ENCODE peak calls at places on chromosomes 4 and X, in ten cellular contexts. V, I, F, R, A, Q, Y, L, G and E are unnamed samples. For H3K4me1, the result is how much of the 10 kb centered on the place peaks cover.

GRCh38 chr4:27057662-27058061 is 197.0 kb downstream of the STIM2 start:
- DNase-seq in Q (no peak), I (no peak), L (no peak), Y (no peak), G (no peak), R (no peak), A (no peak), F (no peak), V (no peak), E (no peak)

GRCh38 chrX:18985186-18985435 is 1.2 kb upstream of the PHKA2 start:
- DNase-seq in Q (no peak), V (no peak), G (no peak), A (no peak), L (no peak), F (no peak), R (no peak), I (no peak), Y (no peak), E (no peak)

GRCh38 chrX:39301041-39301440 is 499.8 kb downstream of the MID1IP1 start:
- DNase-seq in L (no peak), I (no peak), Y (no peak), Q (no peak), V (no peak), A (no peak), G (no peak), F (no peak), R (peak), E (no peak)

GRCh38 chr4:25075129-25075528 is 44.4 kb upstream of the LGI2 start:
- DNase-seq in F (no peak), I (no peak), Y (no peak), V (no peak), G (no peak), L (no peak), Q (no peak), R (no peak), A (no peak), E (no peak)

GRCh38 chr4:2650276-2650675 is 105.9 kb downstream of the TNIP2 start:
- DNase-seq in A (peak), Y (peak), R (no peak), I (no peak), V (no peak), L (no peak), F (no peak), G (no peak), Q (no peak), E (no peak)

GRCh38 chr4:6227412-6228157 is 27.2 kb upstream of the JAKMIP1 start:
- DNase-seq in I (no peak), L (no peak), R (no peak), F (no peak), G (no peak), V (no peak), Q (no peak), Y (no peak), A (no peak), E (no peak)

GRCh38 chrX:84469226-84469625 is 33.0 kb downstream of the HDX start:
- DNase-seq in R (no peak), L (no peak), F (no peak), A (no peak), I (no peak), G (no peak), Y (no peak), V (no peak), Q (peak), E (no peak)

GRCh38 chrX:137072396-137072795 is 38.6 kb upstream of the GPR101 start:
- DNase-seq in R (no peak), A (no peak), I (no peak), V (no peak), F (no peak), Y (no peak), Q (no peak), L (no peak), G (no peak), E (no peak)

GRCh38 chr4:212438-213174 is 88.3 kb downstream of the ZNF718 start:
- DNase-seq in I (peak), Q (peak), G (peak), R (no peak), F (no peak), L (peak), A (peak), V (peak), Y (peak), E (no peak)

GRCh38 chr4:74376888-74377483 is 12.0 kb downstream of the EREG start:
- DNase-seq in L (peak), V (no peak), Q (peak), A (no peak), F (peak), I (no peak), Y (no peak), R (no peak), G (no peak), E (peak)

GRCh38 chr4:18020145-18020670 is 1.3 kb downstream of the LCORL start:
- DNase-seq in G (no peak), A (peak), Y (no peak), R (no peak), F (no peak), V (no peak), L (peak), I (peak), Q (peak), E (peak)

GRCh38 chr4:178241601-178242118 is 799.4 kb upstream of the AGA start:
- DNase-seq in F (no peak), Q (no peak), I (no peak), V (no peak), Y (no peak), A (no peak), R (no peak), L (no peak), G (no peak), E (no peak)

GRCh38 chrX:69107231-69107739 is 58.0 kb downstream of the PJA1 start:
- DNase-seq in R (no peak), F (no peak), Y (no peak), L (peak), G (no peak), A (no peak), V (peak), Q (peak), I (no peak), E (no peak)

GRCh38 chrX:128142745-128143144 is 90.5 kb upstream of the ACTRT1 start:
- DNase-seq in V (no peak), A (no peak), R (no peak), G (no peak), F (no peak), Y (no peak), L (no peak), I (no peak), Q (no peak), E (no peak)

GRCh38 chr4:6277139-6277802 is 7.6 kb downstream of the WFS1 start:
- DNase-seq in A (no peak), Q (no peak), L (no peak), R (no peak), V (peak), I (no peak), F (peak), Y (no peak), G (no peak), E (no peak)

DNA sequence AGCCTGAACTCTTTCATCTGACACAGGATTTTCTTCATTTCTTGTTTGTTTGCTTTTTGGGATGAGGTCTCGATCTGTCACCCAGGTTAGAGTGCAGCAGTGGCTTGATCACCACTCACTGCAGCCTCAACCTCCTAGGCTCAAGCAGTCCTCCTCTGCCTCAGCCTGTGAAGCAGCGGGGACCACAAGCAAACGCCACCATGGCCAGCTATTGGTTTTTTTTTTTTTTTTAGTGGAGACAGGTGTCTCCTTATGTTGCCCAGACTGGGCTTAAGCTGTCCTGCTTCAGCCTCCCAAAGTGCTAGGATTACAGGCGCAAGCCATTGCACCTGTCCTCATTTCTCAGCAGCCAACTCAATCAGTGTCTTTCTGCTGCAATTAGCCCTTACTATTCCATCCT is 10.3 kb downstream of the SPRY1 start:
- DNase-seq in A (no peak), F (no peak), V (no peak), G (no peak), I (no peak), L (no peak), Q (no peak), Y (no peak), R (no peak), E (no peak)
- H3K4me3 ChIP-seq in A (no peak), F (no peak), V (no peak), G (no peak), I (no peak), L (no peak), Q (no peak), Y (no peak), R (no peak), E (no peak)

DNA sequence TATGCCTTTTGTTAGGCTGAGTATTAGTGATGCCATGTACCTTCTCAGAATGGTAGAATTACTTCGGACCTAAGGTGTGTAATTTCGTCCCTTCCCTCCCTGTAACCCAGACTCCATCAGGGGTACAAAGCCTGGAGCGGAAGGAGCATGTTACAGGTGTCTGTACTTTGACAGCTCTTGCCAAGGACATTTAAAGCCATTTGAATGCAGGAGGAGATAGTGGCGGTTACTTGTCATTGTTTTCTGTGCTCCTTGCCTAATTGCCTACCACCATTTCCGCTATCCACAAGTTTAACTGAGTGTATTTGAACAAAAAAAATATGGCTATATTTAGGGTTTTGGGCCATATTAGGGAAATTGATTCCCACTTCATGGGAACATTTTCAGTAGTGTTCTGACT is 1.8 kb downstream of the FNIP2 start:
- DNase-seq in G (no peak), Q (no peak), R (no peak), Y (no peak), V (no peak), A (no peak), F (no peak), L (no peak), I (no peak), E (no peak)
- H3K4me1 ChIP-seq in G (under half), Q (under half), R (under half), Y (half or more), V (under half), A (half or more), F (half or more), L (under half), I (under half), E (under half)

GRCh38 chrX:147913570-147913969 is 1.9 kb downstream of the FMR1 start:
- DNase-seq in I (no peak), G (no peak), R (no peak), L (no peak), V (no peak), Y (no peak), A (no peak), Q (no peak), F (no peak), E (no peak)

GRCh38 chrX:147911192-147912022 is at the start of gene FMR1:
- DNase-seq in R (peak), L (peak), Y (peak), F (peak), Q (peak), I (peak), V (peak), G (peak), A (peak), E (peak)

GRCh38 chrX:147916375-147916968 is 4.8 kb downstream of the FMR1 start:
- DNase-seq in F (no peak), G (no peak), R (no peak), L (no peak), I (no peak), Y (no peak), V (no peak), A (no peak), Q (no peak), E (no peak)

GRCh38 chrX:147912093-147912801 is 528 bp downstream of the FMR1 start:
- DNase-seq in F (no peak), Q (peak), G (peak), V (peak), R (peak), L (peak), A (peak), I (peak), Y (peak), E (peak)

GRCh38 chrX:147914609-147915008 is 2.9 kb downstream of the FMR1 start:
- DNase-seq in L (no peak), I (no peak), V (no peak), G (no peak), F (no peak), Q (no peak), Y (no peak), R (no peak), A (no peak), E (no peak)
- H3K4me3 ChIP-seq in L (no peak), I (no peak), V (no peak), G (no peak), F (peak), Q (no peak), Y (no peak), R (no peak), A (no peak), E (no peak)

GRCh38 chr4:13384055-13384454 is 100.1 kb downstream of the RAB28 start:
- DNase-seq in V (no peak), R (no peak), I (no peak), L (no peak), Q (no peak), A (no peak), G (no peak), Y (peak), F (no peak), E (no peak)

DNA sequence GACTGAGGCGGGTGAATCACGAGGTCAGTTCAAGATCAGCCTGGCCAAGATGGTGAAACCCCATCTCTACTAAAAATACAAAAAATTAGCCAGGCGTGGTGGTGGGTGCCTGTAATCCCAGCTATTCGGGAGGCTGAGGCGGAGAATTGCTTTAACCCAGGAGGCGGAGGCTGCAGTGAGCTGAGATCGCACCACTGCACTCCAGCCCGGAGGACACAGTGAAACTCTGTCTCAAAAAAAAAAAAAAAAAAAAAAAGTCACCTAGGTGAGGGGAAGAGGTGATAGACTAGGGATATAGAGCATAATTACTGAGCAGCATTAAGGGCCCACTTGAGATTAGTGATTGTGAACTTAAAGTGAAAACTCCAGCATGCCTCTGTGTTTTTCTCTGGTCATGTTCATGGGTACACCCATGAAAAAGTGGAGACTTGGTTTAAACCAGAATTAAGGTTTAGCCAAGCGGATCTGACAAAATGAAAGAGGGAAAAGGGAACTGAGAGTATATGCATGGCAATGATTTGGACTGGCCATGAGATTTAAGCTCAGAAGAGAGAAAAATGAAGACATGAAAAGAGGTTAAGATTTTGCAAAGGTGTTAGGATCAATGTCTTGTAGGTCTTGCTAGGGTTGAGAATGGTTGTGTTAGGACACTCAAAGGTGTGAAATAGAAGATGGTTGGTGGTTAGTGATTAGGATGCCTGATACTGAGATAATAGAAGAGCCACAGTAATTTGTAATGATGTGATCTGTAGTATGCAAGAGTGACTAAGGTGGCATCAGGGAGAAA is 105.0 kb downstream of the RAB28 start:
- DNase-seq in F (no peak), G (no peak), I (no peak), L (peak), R (no peak), A (no peak), Q (no peak), Y (no peak), V (no peak), E (peak)
- H3K4me1 ChIP-seq in F (under half), G (under half), I (under half), L (under half), R (under half), A (under half), Q (under half), Y (under half), V (under half), E (under half)

DNA sequence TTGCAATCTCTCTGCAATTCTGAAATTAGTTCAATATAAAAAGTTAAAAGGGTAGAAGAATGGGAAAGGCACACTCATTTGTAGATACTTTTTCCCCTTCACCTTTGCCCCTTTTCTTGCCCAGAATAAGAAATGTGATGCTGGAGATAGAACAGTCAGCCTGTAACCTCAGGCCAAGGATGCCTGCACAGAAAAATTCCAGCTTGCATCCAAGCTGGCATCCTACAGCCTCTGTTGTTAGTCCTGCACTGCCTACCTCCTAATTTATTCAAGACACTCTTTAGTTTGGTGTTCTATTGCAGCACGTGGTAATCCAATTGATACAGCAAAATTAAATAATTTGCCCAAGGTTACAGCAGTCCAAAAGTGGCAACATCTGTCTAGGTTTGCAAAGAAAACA is 9.7 kb upstream of the USO1 start:
- DNase-seq in G (no peak), L (no peak), I (no peak), Q (no peak), V (no peak), A (no peak), Y (no peak), R (no peak), F (no peak), E (no peak)
- H3K4me3 ChIP-seq in G (no peak), L (no peak), I (no peak), Q (no peak), V (no peak), A (no peak), Y (no peak), R (no peak), F (no peak), E (no peak)

DNA sequence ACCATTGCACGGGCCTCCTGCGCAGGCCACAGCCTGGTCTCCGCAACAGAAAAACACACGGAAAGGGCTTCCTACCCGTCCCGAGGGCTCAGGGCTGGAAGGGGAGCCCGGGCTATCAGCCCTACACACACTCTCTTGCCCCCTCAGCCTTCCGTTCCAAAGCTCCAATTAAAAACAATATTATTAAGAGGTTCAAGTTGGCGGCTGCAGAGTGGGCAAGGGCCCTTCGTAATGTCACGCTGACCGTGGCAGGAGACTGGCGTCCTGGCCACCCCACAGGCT is 220.5 kb upstream of the PSAPL1 start:
- DNase-seq in R (no peak), Y (no peak), G (no peak), L (no peak), Q (no peak), F (no peak), V (no peak), I (no peak), A (no peak), E (no peak)
- H3K4me1 ChIP-seq in R (under half), Y (under half), G (under half), L (under half), Q (under half), F (under half), V (under half), I (under half), A (under half), E (under half)